ENCODE peak calls at places on chromosomes 3 and 15, in five cellular contexts. Q is HEK293T, R is EL, G is GOT3, E is GM10248. I is an unnamed sample.

GRCh38 chr3:5122741-5123706 is 932 bp downstream of the ARL8B start:
- DNase-seq in R (peak), E (peak), Q (peak), G (no peak), I (peak)

GRCh38 chr3:63290686-63291085 is 12.6 kb downstream of the SYNPR start:
- DNase-seq in R (no peak), G (no peak), Q (no peak), E (no peak), I (no peak)

GRCh38 chr3:119769394-119770149 is 12.3 kb upstream of the NR1I2 start:
- DNase-seq in Q (no peak), E (no peak), R (peak), G (no peak), I (no peak)

GRCh38 chr3:127156651-127157050 is 36.3 kb upstream of the PRR23E start:
- DNase-seq in G (no peak), E (no peak), R (no peak), Q (no peak), I (no peak)

GRCh38 chr3:123068227-123069020 is 1.6 kb downstream of the PDIA5 start:
- DNase-seq in Q (peak), G (no peak), E (no peak), R (peak), I (peak)

GRCh38 chr3:17850448-17850847 is 108.0 kb upstream of the TBC1D5 start:
- DNase-seq in G (no peak), Q (no peak), R (peak), E (no peak), I (no peak)

GRCh38 chr15:66189291-66189690 is 64.3 kb downstream of the MEGF11 start:
- DNase-seq in R (no peak), Q (no peak), E (no peak), G (no peak), I (no peak)

GRCh38 chr3:151379083-151379734 is 5.3 kb downstream of the P2RY12 start:
- DNase-seq in R (peak), G (no peak), Q (peak), E (no peak), I (peak)

GRCh38 chr3:71930056-71930991 is 145.4 kb upstream of the PROK2 start:
- DNase-seq in Q (peak), E (peak), R (peak), G (no peak), I (peak)

GRCh38 chr3:38038447-38038911 is 529 bp upstream of the DLEC1 start:
- DNase-seq in Q (no peak), R (no peak), G (no peak), E (no peak), I (no peak)

GRCh38 chr15:91853968-91854943 is 748 bp downstream of the SLCO3A1 start:
- DNase-seq in E (no peak), Q (peak), G (peak), R (peak), I (no peak)

GRCh38 chr3:128863560-128863959 is 15.9 kb upstream of the ACAD9 start:
- DNase-seq in Q (no peak), E (peak), R (no peak), G (no peak), I (no peak)

GRCh38 chr3:71129611-71130515 is 453.7 kb downstream of the FOXP1 start:
- DNase-seq in E (no peak), R (peak), G (no peak), Q (no peak), I (peak)

GRCh38 chr3:16303037-16303436 is 38.0 kb downstream of the OXNAD1 start:
- DNase-seq in Q (no peak), G (no peak), R (no peak), E (no peak), I (no peak)

GRCh38 chr3:52841211-52841980 is 6.6 kb upstream of the MUSTN1 start:
- DNase-seq in E (peak), G (no peak), Q (no peak), R (no peak), I (no peak)

GRCh38 chr3:187709155-187709554 is 6.8 kb upstream of the RTP2 start:
- DNase-seq in G (no peak), E (no peak), R (no peak), Q (peak), I (peak)

GRCh38 chr3:183597959-183598358 is 37.5 kb upstream of the KLHL24 start:
- DNase-seq in E (no peak), R (no peak), Q (no peak), G (no peak), I (no peak)

GRCh38 chr3:154904328-154904727 is 175.8 kb upstream of the MME start:
- DNase-seq in E (no peak), Q (peak), R (peak), G (no peak), I (peak)

GRCh38 chr15:80093854-80094418 is 34.5 kb downstream of the ZFAND6 start:
- DNase-seq in E (no peak), Q (peak), G (no peak), R (no peak), I (peak)

GRCh38 chr15:30649952-30650929 is 24.3 kb downstream of the ARHGAP11B start:
- DNase-seq in R (peak), E (peak), Q (no peak), G (no peak), I (no peak)

GRCh38 chr3:31634485-31634884 is 101.8 kb downstream of the STT3B start:
- DNase-seq in G (no peak), R (peak), Q (no peak), E (no peak), I (peak)

GRCh38 chr3:193124861-193125260 is 116.2 kb upstream of the PLAAT1 start:
- DNase-seq in G (no peak), R (no peak), Q (no peak), E (no peak), I (no peak)

GRCh38 chr15:21262851-21263400 is 177.4 kb downstream of the POTEB3 start:
- DNase-seq in R (no peak), E (no peak), G (no peak), Q (no peak), I (peak)

GRCh38 chr15:55914446-55914845 is 79.0 kb downstream of the NEDD4 start:
- DNase-seq in G (no peak), Q (no peak), E (no peak), R (peak), I (no peak)

GRCh38 chr3:104635872-104636580 is 730.7 kb upstream of the ALCAM start:
- DNase-seq in E (no peak), G (no peak), Q (peak), R (peak), I (peak)

GRCh38 chr15:85010472-85011209 is 29.0 kb downstream of the PDE8A start:
- DNase-seq in R (no peak), Q (no peak), G (no peak), E (no peak), I (no peak)

GRCh38 chr3:20935791-20936190 is 749.8 kb upstream of the SGO1 start:
- DNase-seq in Q (no peak), E (no peak), G (no peak), R (peak), I (no peak)

GRCh38 chr3:122926322-122926721 is 101.2 kb downstream of the SEMA5B start:
- DNase-seq in R (no peak), E (no peak), G (no peak), Q (no peak), I (no peak)

GRCh38 chr3:184289426-184289938 is 9.6 kb upstream of the PSMD2 start:
- DNase-seq in G (no peak), R (peak), E (peak), Q (peak), I (peak)

GRCh38 chr3:73773228-73773627 is 148.5 kb upstream of the PDZRN3 start:
- DNase-seq in R (no peak), E (no peak), Q (no peak), G (no peak), I (no peak)

GRCh38 chr3:188416041-188416440 is 262.1 kb downstream of the LPP start:
- DNase-seq in E (no peak), G (no peak), R (peak), Q (no peak), I (no peak)

I was measured in PC-3.